ENCODE peak calls at places on chromosomes 12 and 14, in five cellular contexts. C is naive thymus-derived CD4-positive, alpha-beta T cell; U is uterus; Q is breast epithelium; V is gastrocnemius medialis. K is an unnamed sample. For H3K4me1, the result is how much of the 10 kb centered on the place peaks cover.

GRCh38 chr14:104203071-104203425 is 64.7 kb downstream of the KIF26A start:
- DNase-seq in C (no peak), U (no peak), Q (no peak), V (no peak), K (no peak)

GRCh38 chr14:64845878-64846277 is 33.8 kb downstream of the SPTB start:
- DNase-seq in C (no peak), U (no peak), Q (no peak), V (no peak), K (no peak)

GRCh38 chr14:92252291-92252690 is 70.7 kb upstream of the SLC24A4 start:
- DNase-seq in C (no peak), U (no peak), Q (no peak), V (no peak), K (no peak)

GRCh38 chr14:56119221-56119967 is 1.2 kb downstream of the PELI2 start:
- DNase-seq in C (peak), U (peak), Q (no peak), V (no peak), K (peak)

GRCh38 chr12:114209852-114210251 is 196.1 kb downstream of the TBX5 start:
- DNase-seq in C (no peak), U (no peak), Q (no peak), V (no peak), K (no peak)

GRCh38 chr12:80704430-80704829 is 3.0 kb upstream of the MYF6 start:
- DNase-seq in C (no peak), U (no peak), Q (no peak), V (no peak), K (no peak)

GRCh38 chr12:3463927-3464326 is 27.1 kb upstream of the PRMT8 start:
- DNase-seq in C (no peak), U (no peak), Q (no peak), V (no peak), K (no peak)

GRCh38 chr12:57208116-57208945 is 8.3 kb upstream of the NXPH4 start:
- DNase-seq in C (no peak), U (no peak), Q (no peak), V (no peak), K (no peak)

GRCh38 chr14:92460916-92461579 is 52.5 kb upstream of the RIN3 start:
- DNase-seq in C (no peak), U (no peak), Q (no peak), V (no peak), K (no peak)

GRCh38 chr14:104105822-104106470 is 20.4 kb downstream of the ASPG start:
- DNase-seq in C (no peak), U (no peak), Q (no peak), V (no peak), K (no peak)

GRCh38 chr14:61516957-61517356 is 178.4 kb upstream of the HIF1A start:
- DNase-seq in C (no peak), U (no peak), Q (no peak), V (no peak), K (no peak)

GRCh38 chr12:53696655-53697321 is 20.9 kb upstream of the ATP5MC2 start:
- DNase-seq in C (no peak), U (no peak), Q (no peak), V (no peak), K (no peak)

GRCh38 chr14:58607571-58608317 is 30.0 kb upstream of the DACT1 start:
- DNase-seq in C (no peak), U (no peak), Q (no peak), V (no peak), K (no peak)

GRCh38 chr12:28550757-28551381 is 360.6 kb downstream of the CCDC91 start:
- DNase-seq in C (no peak), U (no peak), Q (no peak), V (no peak), K (no peak)

GRCh38 chr14:61034416-61035100 is 53.5 kb downstream of the SLC38A6 start:
- DNase-seq in C (no peak), U (no peak), Q (no peak), V (no peak), K (peak)

GRCh38 chr14:89660183-89660582 is 243.2 kb upstream of the FOXN3 start:
- DNase-seq in C (no peak), U (peak), Q (no peak), V (peak), K (no peak)

GRCh38 chr14:59313063-59314018 is 124.9 kb downstream of the DAAM1 start:
- DNase-seq in C (no peak), U (no peak), Q (no peak), V (no peak), K (no peak)

GRCh38 chr14:95064256-95064655 is 93.1 kb downstream of the DICER1 start:
- DNase-seq in C (no peak), U (no peak), Q (no peak), V (no peak), K (no peak)

GRCh38 chr12:40693503-40693863 is 1.2 kb downstream of the CNTN1 start:
- DNase-seq in C (no peak), U (peak), Q (peak), V (no peak), K (peak)

GRCh38 chr14:31785574-31785973 is 224.4 kb downstream of the NUBPL start:
- DNase-seq in C (no peak), U (no peak), Q (no peak), V (no peak), K (no peak)

GRCh38 chr14:53953828-53954550 is 2.6 kb downstream of the BMP4 start:
- DNase-seq in C (no peak), U (peak), Q (no peak), V (peak), K (no peak)

DNA sequence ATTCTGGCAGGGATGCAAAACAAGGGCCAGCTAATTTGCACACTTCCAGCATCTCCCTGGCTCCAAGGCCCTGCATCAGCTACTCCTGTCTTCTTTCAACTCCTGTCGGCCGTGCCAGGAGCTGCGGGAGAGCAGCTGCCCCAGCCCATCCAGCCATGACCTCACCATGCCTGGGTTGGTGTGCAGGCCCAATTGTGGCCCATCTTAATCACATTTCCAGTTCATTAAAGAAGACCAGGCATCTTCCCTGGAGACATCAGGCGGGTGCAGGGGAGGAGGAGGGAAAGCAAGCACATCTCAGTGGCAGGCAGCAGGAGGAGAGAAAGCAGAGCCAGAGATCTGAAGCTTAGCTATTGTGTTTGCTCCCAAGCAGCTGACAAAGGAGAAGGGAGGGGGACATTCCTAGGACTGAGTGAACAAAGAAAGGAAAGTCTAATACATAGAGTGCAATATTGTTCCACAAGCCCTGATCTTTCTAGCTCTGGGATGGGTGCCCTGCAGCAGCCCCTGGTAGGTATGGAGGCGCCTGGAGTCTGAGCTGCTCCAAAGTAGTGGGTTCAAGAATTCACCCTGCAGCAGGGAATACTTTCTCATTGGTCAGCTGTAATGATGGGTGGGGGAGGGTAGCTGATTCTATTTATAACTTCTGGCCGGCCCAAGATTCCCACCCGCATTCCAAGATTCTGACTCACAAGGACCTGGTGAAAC is 40.1 kb downstream of the VWF start:
- DNase-seq in C (no peak), U (peak), Q (no peak), V (no peak), K (no peak)
- H3K4me3 ChIP-seq in C (no peak), U (no peak), Q (no peak), V (no peak), K (no peak)

GRCh38 chr12:1006255-1006654 is 15.2 kb downstream of the ERC1 start:
- DNase-seq in C (no peak), U (no peak), Q (no peak), V (no peak), K (no peak)
- H3K4me1 ChIP-seq in C (under half), U (under half), Q (under half), V (under half), K (under half)

GRCh38 chr12:93530358-93530757 is 42.1 kb upstream of the SOCS2 start:
- DNase-seq in C (no peak), U (no peak), Q (no peak), V (no peak), K (no peak)
- H3K27ac ChIP-seq in C (no peak), U (no peak), Q (no peak), V (no peak), K (no peak)

DNA sequence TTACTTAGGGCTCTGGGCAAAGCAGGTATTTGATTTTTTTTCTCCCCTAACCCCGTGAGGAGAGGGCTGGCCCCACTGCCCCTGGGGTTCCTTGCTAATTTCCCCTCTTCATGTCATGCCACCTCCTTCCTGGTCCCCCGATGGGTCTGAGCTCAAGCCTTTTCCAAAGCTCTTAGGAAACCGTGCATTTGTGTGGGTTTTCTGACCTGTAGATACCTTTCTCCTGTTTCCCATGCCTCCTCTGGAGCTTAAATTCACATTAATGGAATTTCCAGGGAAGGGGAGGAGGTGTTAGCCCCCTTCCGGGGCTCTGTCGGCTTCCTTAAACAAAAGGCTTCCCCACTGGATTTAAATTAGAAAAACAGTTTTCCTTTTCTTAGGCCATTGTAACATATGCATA is 12.6 kb downstream of the SFSWAP start:
- DNase-seq in C (no peak), U (no peak), Q (no peak), V (no peak), K (no peak)
- H3K4me3 ChIP-seq in C (no peak), U (no peak), Q (no peak), V (no peak), K (no peak)

DNA sequence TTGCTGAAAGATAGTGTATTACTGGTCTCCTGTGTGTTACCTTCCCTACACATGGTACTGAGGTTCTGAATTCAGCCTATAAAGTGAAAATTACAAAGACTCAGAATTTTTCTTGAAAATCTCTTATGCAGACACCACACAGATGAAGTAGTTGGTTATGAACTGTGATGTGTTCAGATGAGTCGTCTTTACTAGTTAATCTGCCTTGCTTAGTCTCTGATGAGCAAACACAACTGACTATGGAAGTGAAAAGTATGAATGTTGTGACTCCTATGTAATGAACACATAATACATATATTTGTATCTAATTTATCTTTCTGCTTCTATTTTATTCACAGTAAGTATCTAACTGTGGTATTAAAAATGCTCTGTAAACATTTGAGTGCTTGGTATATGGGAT is 4.7 kb downstream of the MTERF2 start:
- DNase-seq in C (no peak), U (no peak), Q (no peak), V (no peak), K (no peak)
- H3K4me1 ChIP-seq in C (under half), U (under half), Q (under half), V (under half), K (under half)

K was measured in lung.